ENCODE peak calls at places on chromosomes 11 and 22, in six cellular contexts. D is AG10803, Q is GM12865, T is lower lobe of right lung, C is heart left ventricle, Z is psoas muscle. H is an unnamed sample.

GRCh38 chr11:27557223-27557622 is 50.7 kb upstream of the LIN7C start:
- DNase-seq in D (peak), Q (no peak), T (no peak), C (no peak), Z (no peak), H (peak)

GRCh38 chr11:107731911-107732310 is 20.1 kb upstream of the SLN start:
- DNase-seq in D (peak), Q (no peak), T (no peak), C (no peak), Z (no peak), H (no peak)

GRCh38 chr22:46360891-46361290 is 25.4 kb downstream of the TRMU start:
- DNase-seq in D (no peak), Q (no peak), T (peak), C (no peak), Z (no peak), H (no peak)

GRCh38 chr22:20085651-20086050 is 5.6 kb downstream of the DGCR8 start:
- DNase-seq in D (no peak), Q (no peak), T (peak), C (no peak), Z (no peak), H (no peak)

GRCh38 chr11:108853151-108853550 is 188.3 kb downstream of the DDX10 start:
- DNase-seq in D (no peak), Q (no peak), T (no peak), C (no peak), Z (no peak), H (no peak)

GRCh38 chr11:69239320-69240040 is 54.5 kb upstream of the MYEOV start:
- DNase-seq in D (no peak), Q (no peak), T (no peak), C (no peak), Z (no peak), H (no peak)

GRCh38 chr11:12712132-12712531 is 37.9 kb downstream of the TEAD1 start:
- DNase-seq in D (no peak), Q (no peak), T (no peak), C (no peak), Z (no peak), H (no peak)

GRCh38 chr11:46657186-46657585 is 39.8 kb downstream of the ATG13 start:
- DNase-seq in D (no peak), Q (no peak), T (no peak), C (no peak), Z (no peak), H (no peak)

GRCh38 chr22:26888887-26889286 is 231.5 kb downstream of the MIAT start:
- DNase-seq in D (peak), Q (no peak), T (no peak), C (no peak), Z (no peak), H (no peak)

GRCh38 chr11:64848779-64849599 is 4.5 kb upstream of the CDC42BPG start:
- DNase-seq in D (no peak), Q (peak), T (peak), C (no peak), Z (no peak), H (no peak)

GRCh38 chr22:25334091-25334490 is 114.7 kb downstream of the CRYBB2 start:
- DNase-seq in D (peak), Q (peak), T (no peak), C (peak), Z (peak), H (no peak)

GRCh38 chr11:65262381-65262680 is 569 bp downstream of the POLA2 start:
- DNase-seq in D (peak), Q (no peak), T (peak), C (no peak), Z (no peak), H (peak)

GRCh38 chr22:19942071-19942885 is 660 bp upstream of the TXNRD2 start:
- DNase-seq in D (peak), Q (peak), T (peak), C (peak), Z (no peak), H (peak)

GRCh38 chr11:44823006-44823405 is 96.2 kb downstream of the TSPAN18 start:
- DNase-seq in D (no peak), Q (peak), T (no peak), C (no peak), Z (no peak), H (no peak)

GRCh38 chr11:126452256-126452655 is 96.8 kb downstream of the ST3GAL4 start:
- DNase-seq in D (no peak), Q (no peak), T (no peak), C (no peak), Z (no peak), H (no peak)

GRCh38 chr11:6737872-6738466 is 33.8 kb downstream of the OR2AG2 start:
- DNase-seq in D (peak), Q (peak), T (no peak), C (no peak), Z (no peak), H (peak)

GRCh38 chr11:68181719-68182451 is 31.2 kb downstream of the KMT5B start:
- DNase-seq in D (peak), Q (peak), T (no peak), C (no peak), Z (no peak), H (no peak)

GRCh38 chr11:119608201-119608600 is 120.8 kb downstream of the NECTIN1 start:
- DNase-seq in D (no peak), Q (no peak), T (no peak), C (no peak), Z (no peak), H (no peak)
- H3K4me3 ChIP-seq in D (no peak), Q (no peak), T (no peak), C (no peak), Z (no peak), H (no peak)

DNA sequence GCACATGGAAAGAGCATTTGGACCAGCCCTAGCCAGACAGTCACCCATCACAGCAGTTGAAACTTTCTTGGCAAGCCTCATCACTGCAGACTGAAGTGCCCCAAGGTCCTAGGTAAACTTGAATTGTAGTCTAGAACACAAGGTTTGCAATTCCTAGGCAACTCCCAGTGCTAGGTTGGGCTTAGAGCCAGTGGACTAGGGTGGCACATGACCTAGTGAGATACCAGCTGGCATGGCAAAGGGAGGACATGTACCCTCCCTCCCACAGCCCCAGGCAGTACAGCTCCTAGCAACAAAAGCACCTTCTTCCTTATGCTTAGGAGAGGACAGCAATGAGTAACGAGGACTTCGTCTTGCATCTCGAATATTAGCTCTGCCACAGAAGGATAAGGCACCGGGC is 889.5 kb downstream of the JRKL start:
- DNase-seq in D (no peak), Q (no peak), T (no peak), C (peak), Z (no peak), H (no peak)
- TF ChIP-seq CTCF in D (no peak), Q (no peak), T (no peak), C (no peak), Z (no peak), H (no peak)

GRCh38 chr11:61954106-61955030 is 4.2 kb downstream of the BEST1 start:
- DNase-seq in D (peak), Q (no peak), T (no peak), C (no peak), Z (no peak), H (no peak)
- H3K4me3 ChIP-seq in D (peak), Q (no peak), T (peak), C (peak), Z (peak), H (no peak)

GRCh38 chr11:66563832-66564231 is 4.6 kb downstream of the CTSF start:
- DNase-seq in D (no peak), Q (no peak), T (no peak), C (no peak), Z (no peak), H (no peak)
- TF ChIP-seq CTCF in D (no peak), Q (no peak), T (no peak), C (no peak), Z (no peak), H (no peak)

DNA sequence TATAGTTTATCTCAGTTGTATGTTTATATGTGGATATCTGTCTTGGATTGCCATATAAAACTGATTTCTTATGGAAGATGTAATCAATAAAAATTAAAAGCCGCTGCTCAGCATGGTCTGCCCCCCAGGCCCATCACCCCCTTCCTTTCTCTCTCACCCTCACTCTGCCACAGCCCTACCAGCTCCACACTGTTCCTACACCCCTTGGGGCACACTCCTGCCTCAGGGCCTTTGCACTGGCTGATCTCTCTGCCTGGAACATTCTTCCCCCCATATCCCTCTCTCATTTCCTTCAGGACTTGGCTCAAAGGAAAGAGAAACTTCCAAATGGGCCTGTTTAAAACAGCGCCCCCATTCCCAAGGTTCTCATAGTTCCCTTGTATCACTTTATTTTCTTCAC is 63.1 kb downstream of the LRRC32 start:
- DNase-seq in D (no peak), Q (no peak), T (no peak), C (no peak), Z (no peak), H (no peak)
- H3K4me3 ChIP-seq in D (no peak), Q (no peak), T (no peak), C (no peak), Z (no peak), H (no peak)

DNA sequence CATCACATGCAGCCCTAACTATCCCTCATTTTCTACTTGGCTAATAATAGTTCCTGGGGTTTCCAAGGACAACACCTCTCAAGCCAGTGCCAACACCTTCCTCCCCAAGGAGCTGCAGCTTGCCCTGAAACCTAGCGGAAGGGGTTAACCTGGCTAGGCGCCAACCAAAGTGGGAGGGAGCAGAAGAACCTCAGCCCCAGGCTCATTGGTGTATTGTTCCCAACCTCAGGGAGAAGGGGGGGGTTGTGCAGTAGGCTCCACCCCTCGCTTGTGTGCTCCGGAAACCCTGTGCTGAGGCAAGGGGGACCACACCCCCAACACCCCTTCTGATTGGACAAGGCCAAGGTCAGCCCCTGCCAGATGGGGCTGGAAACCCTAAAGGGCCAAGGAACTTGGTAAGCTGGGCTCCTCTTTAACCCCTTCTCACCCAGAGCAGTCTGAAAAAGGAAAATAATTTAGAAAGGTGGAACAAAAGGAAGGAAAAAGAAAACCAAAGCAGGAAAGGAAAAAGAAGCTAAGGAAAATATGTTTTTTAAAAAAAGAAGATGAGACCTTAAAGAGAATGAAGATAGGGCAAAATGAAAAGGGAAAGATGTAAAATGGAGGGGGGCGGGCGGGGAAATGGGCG is 2.5 kb downstream of the MTA2 start:
- DNase-seq in D (peak), Q (peak), T (peak), C (peak), Z (peak), H (peak)
- TF ChIP-seq CTCF in D (no peak), Q (no peak), T (no peak), C (no peak), Z (no peak), H (no peak)

H was measured in astrocyte of the spinal cord.